ENCODE peak calls at places on chromosome 11, in five cellular contexts. N, Y, B, J and X are unnamed samples.

GRCh38 chr11:47359586-47359985 is 7.1 kb upstream of the MYBPC3 start:
- DNase-seq in N (no peak), Y (no peak), B (no peak), J (no peak), X (no peak)

GRCh38 chr11:62694455-62695167 is 5.3 kb upstream of the LRRN4CL start:
- DNase-seq in N (peak; percentile 54), Y (peak; percentile 92), B (peak; percentile 74), J (peak; percentile 85), X (peak; percentile 84)

GRCh38 chr11:119512373-119512772 is 89.4 kb upstream of the THY1 start:
- DNase-seq in N (no peak), Y (no peak), B (no peak), J (no peak), X (no peak)

GRCh38 chr11:26079966-26080365 is 252.0 kb upstream of the ANO3 start:
- DNase-seq in N (no peak), Y (no peak), B (no peak), J (no peak), X (no peak)

GRCh38 chr11:65973439-65974110 is 12.0 kb downstream of the SART1 start:
- DNase-seq in N (no peak), Y (no peak), B (no peak), J (no peak), X (no peak)

GRCh38 chr11:122782222-122782621 is 56.1 kb upstream of the CRTAM start:
- DNase-seq in N (no peak), Y (no peak), B (no peak), J (no peak), X (no peak)

GRCh38 chr11:84103096-84103495 is 816.9 kb upstream of the CCDC90B start:
- DNase-seq in N (no peak), Y (peak; percentile 32), B (no peak), J (no peak), X (no peak)

GRCh38 chr11:122107045-122107444 is 9.0 kb downstream of the BLID start:
- DNase-seq in N (no peak), Y (no peak), B (no peak), J (no peak), X (no peak)

GRCh38 chr11:61603667-61604066 is 22.8 kb upstream of the SYT7 start:
- DNase-seq in N (no peak), Y (no peak), B (no peak), J (no peak), X (no peak)

GRCh38 chr11:15104166-15104565 is 10.6 kb upstream of the INSC start:
- DNase-seq in N (no peak), Y (no peak), B (no peak), J (no peak), X (no peak)

GRCh38 chr11:10807629-10808552 is 835 bp downstream of the EIF4G2 start:
- DNase-seq in N (peak; percentile 9), Y (peak; percentile 65), B (peak; percentile 58), J (peak; percentile 61), X (peak; percentile 61)

GRCh38 chr11:133516845-133517244 is 15.5 kb downstream of the OPCML start:
- DNase-seq in N (no peak), Y (no peak), B (no peak), J (no peak), X (no peak)

GRCh38 chr11:45250035-45250693 is 36.0 kb downstream of the SYT13 start:
- DNase-seq in N (no peak), Y (no peak), B (no peak), J (no peak), X (no peak)

GRCh38 chr11:2470495-2470894 is 25.7 kb downstream of the KCNQ1 start:
- DNase-seq in N (no peak), Y (no peak), B (no peak), J (no peak), X (no peak)

GRCh38 chr11:122095950-122096942 is 19.8 kb downstream of the BLID start:
- DNase-seq in N (no peak), Y (no peak), B (no peak), J (no peak), X (no peak)

GRCh38 chr11:93579187-93579773 is 36.1 kb upstream of the SMCO4 start:
- DNase-seq in N (no peak), Y (no peak), B (no peak), J (no peak), X (no peak)

GRCh38 chr11:46392421-46393230 is 1.1 kb upstream of the CHRM4 start:
- DNase-seq in N (no peak), Y (peak; percentile 93), B (peak; percentile 80), J (peak; percentile 85), X (peak; percentile 85)

GRCh38 chr11:117230286-117230961 is 1.4 kb downstream of the PCSK7 start:
- DNase-seq in N (no peak), Y (no peak), B (peak; percentile 71), J (no peak), X (no peak)

GRCh38 chr11:128453444-128454336 is 133.7 kb downstream of the ETS1 start:
- DNase-seq in N (peak; percentile 55), Y (peak; percentile 51), B (no peak), J (peak; percentile 62), X (peak; percentile 61)

GRCh38 chr11:105861225-105861624 is 160.8 kb downstream of the MSANTD4 start:
- DNase-seq in N (no peak), Y (no peak), B (no peak), J (no peak), X (no peak)

GRCh38 chr11:93895106-93895862 is 44.9 kb upstream of the VSTM5 start:
- DNase-seq in N (no peak), Y (peak; percentile 23), B (peak; percentile 15), J (no peak), X (peak; percentile 21)

GRCh38 chr11:114044042-114044871 is 15.3 kb upstream of the ZBTB16 start:
- DNase-seq in N (no peak), Y (no peak), B (no peak), J (peak; percentile 76), X (peak; percentile 73)
- H3K4me1 ChIP-seq in N (peaks cover 46% of the 10 kb centered on the region), Y (no peaks in the 10 kb centered on the region), B (peaks cover 4% of the 10 kb centered on the region), J (peaks cover 22% of the 10 kb centered on the region), X (peaks cover 8% of the 10 kb centered on the region)

GRCh38 chr11:120773501-120774031 is 250.3 kb upstream of the TBCEL start:
- DNase-seq in N (no peak), Y (peak; percentile 19), B (no peak), J (no peak), X (peak; percentile 38)
- H3K27ac ChIP-seq in N (no peak overlapping the region), Y (no peak overlapping the region), B (no peak overlapping the region), J (no peak overlapping the region), X (no peak overlapping the region)

DNA sequence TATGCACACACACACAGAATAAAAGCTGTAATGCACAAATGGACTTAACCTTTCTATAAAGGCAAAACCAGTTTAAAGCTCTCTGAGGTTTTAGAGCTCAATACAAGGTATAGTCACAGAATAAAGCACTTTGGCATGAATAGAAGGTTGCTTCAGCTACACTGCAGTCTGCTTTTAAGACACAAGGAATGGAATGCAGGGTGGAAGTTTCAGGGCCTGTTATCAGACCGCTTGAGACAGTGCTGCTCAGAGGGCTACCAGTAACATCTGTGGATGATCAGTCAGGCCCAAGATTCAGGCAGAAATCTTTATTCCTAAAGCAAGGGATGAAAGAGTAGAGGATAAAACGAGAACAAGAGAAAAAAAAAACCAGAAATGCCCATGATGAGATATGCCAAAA is 46.7 kb downstream of the CD44 start:
- DNase-seq in N (no peak), Y (no peak), B (no peak), J (no peak), X (no peak)
- H3K4me1 ChIP-seq in N (peaks cover 12% of the 10 kb centered on the region), Y (no peaks in the 10 kb centered on the region), B (peaks cover 61% of the 10 kb centered on the region), J (peaks cover 3% of the 10 kb centered on the region), X (no peaks in the 10 kb centered on the region)

DNA sequence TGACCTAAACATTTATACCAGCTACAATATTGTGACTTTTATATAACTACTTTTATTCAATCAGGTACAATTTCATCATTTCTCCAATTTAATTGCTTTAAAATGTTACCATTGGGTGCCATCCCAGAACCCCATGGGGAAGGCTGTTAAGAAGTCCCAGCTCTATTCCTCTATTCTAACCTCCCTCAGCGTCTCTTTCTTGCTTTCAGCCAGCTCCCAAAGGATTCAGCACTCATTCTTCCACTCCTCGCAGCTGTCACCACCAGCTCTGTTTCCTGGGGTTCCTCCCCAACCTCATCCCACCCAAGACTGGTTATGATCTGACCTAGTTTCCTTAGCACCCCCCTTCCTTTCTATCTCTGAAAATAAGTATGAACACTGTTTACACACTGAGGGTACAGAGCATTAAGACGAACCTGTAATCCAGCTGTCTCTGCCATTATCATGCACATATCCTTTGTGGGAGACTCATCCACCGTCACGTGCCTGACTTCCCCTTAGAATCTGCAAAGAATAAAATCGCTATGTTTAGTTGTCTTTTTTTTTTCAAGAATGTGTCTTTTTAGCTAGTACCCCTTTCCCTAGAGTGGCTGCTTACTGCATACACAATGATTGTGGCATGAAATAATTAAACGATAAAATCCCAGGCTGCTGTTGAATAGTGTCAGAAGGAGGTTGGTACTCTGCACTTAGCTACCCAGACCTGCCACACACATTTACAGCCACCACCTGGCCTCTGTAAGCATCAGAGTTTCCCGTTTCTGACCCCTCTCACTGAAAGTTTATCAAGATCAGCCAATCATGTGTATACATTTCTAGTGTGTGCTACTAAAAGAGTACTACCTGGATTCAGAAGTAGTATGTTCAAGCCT is 26.8 kb upstream of the CSTF3 start:
- DNase-seq in N (no peak), Y (no peak), B (no peak), J (no peak), X (peak; percentile 35)
- H3K27ac ChIP-seq in N (no peak overlapping the region), Y (no peak overlapping the region), B (no peak overlapping the region), J (peak overlapping the region; percentile 27), X (peak overlapping the region; percentile 25)

DNA sequence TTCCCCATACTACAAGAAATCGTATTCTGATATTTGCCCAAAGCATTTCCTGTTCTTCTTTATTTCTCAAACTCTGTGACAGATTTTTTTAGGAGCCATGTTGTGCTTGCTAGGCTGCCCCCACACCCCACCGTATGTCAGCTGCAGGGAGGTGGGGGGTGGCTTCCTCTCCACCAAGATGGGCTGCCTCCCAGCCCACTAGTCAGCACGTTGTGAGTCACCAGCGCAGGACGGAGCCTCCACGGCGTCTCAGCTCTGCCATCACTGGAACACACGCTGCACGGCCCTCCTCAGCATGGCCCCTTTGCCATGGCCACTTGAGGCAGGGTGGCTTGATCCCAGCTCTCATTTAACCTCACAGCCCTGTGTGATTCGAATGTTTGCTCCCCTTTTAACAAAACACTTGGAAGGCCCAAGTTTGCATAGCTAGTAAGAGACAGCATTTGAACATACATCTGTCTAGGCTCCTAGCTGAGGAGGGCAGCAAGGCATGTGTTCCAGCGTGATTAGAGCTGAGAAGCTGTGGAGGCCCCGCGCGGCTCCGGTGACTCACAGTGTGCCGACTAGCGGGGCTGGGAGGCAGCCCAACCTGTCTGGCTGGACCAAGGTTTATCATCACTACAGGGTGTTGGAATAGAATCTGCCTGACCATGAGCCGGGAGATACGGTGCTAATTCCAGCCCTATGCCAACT is 180.7 kb upstream of the NCAM1 start:
- DNase-seq in N (no peak), Y (peak; percentile 50), B (no peak), J (no peak), X (no peak)
- H3K4me1 ChIP-seq in N (peaks cover 47% of the 10 kb centered on the region), Y (no peaks in the 10 kb centered on the region), B (no peaks in the 10 kb centered on the region), J (peaks cover 2% of the 10 kb centered on the region), X (no peaks in the 10 kb centered on the region)

GRCh38 chr11:73382747-73383146 is 6.5 kb downstream of the RELT start:
- DNase-seq in N (no peak), Y (no peak), B (no peak), J (no peak), X (no peak)
- H3K27ac ChIP-seq in N (no peak overlapping the region), Y (no peak overlapping the region), B (no peak overlapping the region), J (peak overlapping the region; percentile 23), X (peak overlapping the region; percentile 44)

GRCh38 chr11:114042234-114042633 is 17.3 kb upstream of the ZBTB16 start:
- DNase-seq in N (no peak), Y (no peak), B (no peak), J (no peak), X (no peak)
- H3K4me1 ChIP-seq in N (peaks cover 44% of the 10 kb centered on the region), Y (no peaks in the 10 kb centered on the region), B (peaks cover 4% of the 10 kb centered on the region), J (peaks cover 19% of the 10 kb centered on the region), X (peaks cover 7% of the 10 kb centered on the region)